ENCODE peak calls at places on chromosomes 3 and 15, in five cellular contexts. R is cardiac septum; U is stimulated activated CD4-positive, alpha-beta T cell treated with anti-CD3 and anti-CD28 coated beads, Interleukin-4, amount 100 ng/mL, for 24 hours; T is activated CD4-positive, alpha-beta T cell treated with anti-CD3 and anti-CD28 coated beads, Interleukin-2, amount 10 ng/mL, durations not matched to agents 7 days and 5 days; K is retina. F is an unnamed sample.

GRCh38 chr15:85773916-85774315 is 20.8 kb downstream of the KLHL25 start:
- DNase-seq in R (no peak), K (no peak), T (no peak), U (no peak), F (no peak)

GRCh38 chr3:14563946-14564539 is 23.9 kb upstream of the GRIP2 start:
- DNase-seq in K (no peak), R (no peak), T (no peak), U (no peak), F (no peak)

GRCh38 chr3:36792342-36792741 is 28.0 kb upstream of the DCLK3 start:
- DNase-seq in R (no peak), U (no peak), K (no peak), T (peak), F (peak)

GRCh38 chr3:130835483-130835882 is 58.4 kb upstream of the ATP2C1 start:
- DNase-seq in T (no peak), K (no peak), U (no peak), R (no peak), F (no peak)

GRCh38 chr3:130644600-130645232 is 101.9 kb downstream of the PIK3R4 start:
- DNase-seq in T (no peak), K (no peak), R (no peak), U (no peak), F (no peak)

GRCh38 chr3:108089544-108089943 is 1.3 kb downstream of the CD47 start:
- DNase-seq in K (peak), R (no peak), T (no peak), U (no peak), F (peak)

GRCh38 chr15:41967506-41968206 is 4.7 kb downstream of the EHD4 start:
- DNase-seq in R (peak), K (no peak), U (no peak), T (no peak), F (no peak)

GRCh38 chr15:78159395-78159794 is 10.2 kb downstream of the IDH3A start:
- DNase-seq in K (no peak), T (no peak), U (no peak), R (no peak), F (no peak)

GRCh38 chr3:17491601-17492000 is 250.8 kb downstream of the TBC1D5 start:
- DNase-seq in U (no peak), R (no peak), K (no peak), T (no peak), F (no peak)

GRCh38 chr15:44718180-44718926 is 7.0 kb downstream of the B2M start:
- DNase-seq in U (no peak), T (no peak), K (no peak), R (no peak), F (no peak)

GRCh38 chr15:89399390-89400120 is 64.9 kb upstream of the POLG start:
- DNase-seq in T (no peak), R (no peak), K (peak), U (peak), F (no peak)

GRCh38 chr3:110332591-110332990 is 739.0 kb upstream of the NECTIN3 start:
- DNase-seq in T (no peak), U (no peak), R (no peak), K (no peak), F (no peak)

GRCh38 chr15:66389098-66389858 is 2.6 kb downstream of the MAP2K1 start:
- DNase-seq in R (no peak), U (no peak), T (peak), K (no peak), F (peak)

GRCh38 chr3:107377151-107377550 is at the start of gene CCDC54:
- DNase-seq in R (no peak), K (no peak), U (no peak), T (no peak), F (no peak)

GRCh38 chr15:69607101-69607500 is 154.5 kb downstream of the RPLP1 start:
- DNase-seq in U (no peak), T (no peak), R (no peak), K (no peak), F (no peak)

GRCh38 chr3:42419565-42419964 is 9.2 kb upstream of the LYZL4 start:
- DNase-seq in R (no peak), T (no peak), K (no peak), U (no peak), F (no peak)

GRCh38 chr15:52523192-52523591 is 5.5 kb downstream of the MYO5A start:
- DNase-seq in R (no peak), T (no peak), U (no peak), K (no peak), F (no peak)

GRCh38 chr15:78938608-78939488 is 6.0 kb downstream of the CTSH start:
- DNase-seq in R (no peak), U (no peak), T (no peak), K (no peak), F (no peak)

GRCh38 chr3:21839592-21839991 is 88.6 kb upstream of the ZNF385D start:
- DNase-seq in R (peak), T (no peak), U (no peak), K (no peak), F (no peak)

GRCh38 chr3:195732951-195733350 is 12.2 kb downstream of the MUC20 start:
- DNase-seq in R (peak), K (no peak), U (no peak), T (no peak), F (no peak)

GRCh38 chr15:42133356-42133755 is 23.1 kb downstream of the PLA2G4F start:
- DNase-seq in T (no peak), K (no peak), U (no peak), R (no peak), F (no peak)

GRCh38 chr15:61182955-61183354 is 46.1 kb downstream of the RORA start:
- DNase-seq in R (no peak), K (no peak), T (no peak), U (no peak), F (no peak)

GRCh38 chr3:56323986-56324420 is 144.3 kb downstream of the ERC2 start:
- DNase-seq in U (no peak), R (no peak), T (no peak), K (no peak), F (no peak)

GRCh38 chr15:31062965-31063355 is 38.6 kb downstream of the TRPM1 start:
- DNase-seq in R (no peak), T (no peak), K (no peak), U (no peak), F (no peak)

GRCh38 chr3:160133757-160134156 is 91.5 kb upstream of the C3orf80 start:
- DNase-seq in K (no peak), R (no peak), U (no peak), T (no peak), F (no peak)

GRCh38 chr15:90529369-90530249 is at the start of gene CRTC3:
- DNase-seq in T (peak), K (peak), R (peak), U (peak), F (peak)

GRCh38 chr15:40927497-40928346 is 1.4 kb upstream of the DLL4 start:
- DNase-seq in U (no peak), T (no peak), R (no peak), K (peak), F (peak)

GRCh38 chr15:78508272-78508671 is 895 bp downstream of the HYKK start:
- DNase-seq in T (no peak), R (no peak), K (no peak), U (no peak), F (no peak)

GRCh38 chr3:126908752-126909275 is 74.1 kb upstream of the PLXNA1 start:
- DNase-seq in T (peak), K (no peak), R (no peak), U (no peak), F (no peak)

GRCh38 chr15:65249641-65250040 is 37.0 kb downstream of the PARP16 start:
- DNase-seq in T (no peak), U (peak), R (no peak), K (no peak), F (no peak)

GRCh38 chr3:165206454-165207266 is 10.5 kb upstream of the SLITRK3 start:
- DNase-seq in R (no peak), T (peak), U (peak), K (peak), F (peak)

GRCh38 chr3:33165372-33165771 is 51.6 kb downstream of the CRTAP start:
- DNase-seq in U (no peak), T (no peak), K (no peak), R (no peak), F (no peak)

GRCh38 chr15:81087121-81087520 is 46.9 kb upstream of the CFAP161 start:
- DNase-seq in U (no peak), T (no peak), R (no peak), K (no peak), F (no peak)

GRCh38 chr3:126913524-126913923 is 69.4 kb upstream of the PLXNA1 start:
- DNase-seq in U (no peak), R (no peak), K (no peak), T (peak), F (no peak)

GRCh38 chr3:38986901-38987300 is 64.8 kb downstream of the SCN11A start:
- DNase-seq in U (no peak), R (no peak), K (no peak), T (no peak), F (no peak)

GRCh38 chr3:104715972-104716371 is 650.7 kb upstream of the ALCAM start:
- DNase-seq in K (no peak), T (no peak), U (no peak), R (no peak), F (no peak)

GRCh38 chr15:48145923-48146322 is 25.1 kb downstream of the SLC24A5 start:
- DNase-seq in T (no peak), U (no peak), K (no peak), R (no peak), F (no peak)

GRCh38 chr3:17638351-17638750 is 104.1 kb downstream of the TBC1D5 start:
- DNase-seq in K (no peak), U (no peak), R (no peak), T (no peak), F (no peak)

GRCh38 chr15:69074843-69075224 is 60.3 kb downstream of the NOX5 start:
- DNase-seq in U (no peak), T (no peak), R (no peak), K (peak), F (no peak)